ENCODE peak calls at places on chromosome 16, in ten cellular contexts. Q is GM23338, N is right atrium auricular region, Z is fibroblast of the aortic adventitia, J is uterus, L is cardiac muscle cell, S is psoas muscle, R is fibroblast of pulmonary artery, E is HCT116, T is AG04449. Y is an unnamed sample.

GRCh38 chr16:86046026-86046713 is 147.2 kb downstream of the IRF8 start:
- DNase-seq in Q (no peak), N (no peak), Z (no peak), J (no peak), L (no peak), S (no peak), R (no peak), E (no peak), T (no peak), Y (no peak)

GRCh38 chr16:61500851-61501250 is 535.4 kb downstream of the CDH8 start:
- DNase-seq in Q (no peak), N (no peak), Z (no peak), J (no peak), L (no peak), S (no peak), R (no peak), E (no peak), T (no peak), Y (no peak)

GRCh38 chr16:24681793-24682192 is 47.7 kb upstream of the TNRC6A start:
- DNase-seq in Q (no peak), N (no peak), Z (peak), J (no peak), L (peak), S (no peak), R (peak), E (no peak), T (no peak), Y (peak)

GRCh38 chr16:55510185-55510805 is 1.4 kb downstream of the LPCAT2 start:
- DNase-seq in Q (no peak), N (no peak), Z (no peak), J (no peak), L (no peak), S (no peak), R (no peak), E (no peak), T (no peak), Y (no peak)

GRCh38 chr16:57165923-57166322 is 19.9 kb downstream of the PSME3IP1 start:
- DNase-seq in Q (no peak), N (no peak), Z (peak), J (no peak), L (peak), S (no peak), R (peak), E (no peak), T (no peak), Y (peak)

GRCh38 chr16:54345231-54345630 is 58.6 kb upstream of the IRX3 start:
- DNase-seq in Q (no peak), N (no peak), Z (no peak), J (no peak), L (no peak), S (no peak), R (no peak), E (no peak), T (no peak), Y (no peak)

GRCh38 chr16:7303677-7304200 is 28.9 kb upstream of the RBFOX1 start:
- DNase-seq in Q (peak), N (no peak), Z (no peak), J (no peak), L (no peak), S (no peak), R (no peak), E (no peak), T (no peak), Y (no peak)

GRCh38 chr16:2371421-2371820 is 30.9 kb upstream of the ABCA3 start:
- DNase-seq in Q (no peak), N (no peak), Z (peak), J (no peak), L (peak), S (no peak), R (peak), E (no peak), T (no peak), Y (no peak)

GRCh38 chr16:138049-138417 is 440 bp downstream of the NPRL3 start:
- DNase-seq in Q (peak), N (no peak), Z (no peak), J (peak), L (peak), S (peak), R (no peak), E (no peak), T (no peak), Y (no peak)

GRCh38 chr16:50372611-50373344 is 4.0 kb upstream of the BRD7 start:
- DNase-seq in Q (no peak), N (no peak), Z (peak), J (no peak), L (no peak), S (peak), R (no peak), E (no peak), T (no peak), Y (peak)

GRCh38 chr16:26027060-26027459 is 335.3 kb downstream of the HS3ST4 start:
- DNase-seq in Q (no peak), N (no peak), Z (no peak), J (no peak), L (no peak), S (no peak), R (no peak), E (no peak), T (no peak), Y (no peak)

GRCh38 chr16:64253525-64253924 is 868.3 kb downstream of the CDH11 start:
- DNase-seq in Q (no peak), N (no peak), Z (no peak), J (no peak), L (no peak), S (no peak), R (no peak), E (no peak), T (no peak), Y (no peak)

GRCh38 chr16:82181456-82182185 is 11.6 kb upstream of the MPHOSPH6 start:
- DNase-seq in Q (no peak), N (no peak), Z (no peak), J (no peak), L (no peak), S (no peak), R (no peak), E (no peak), T (no peak), Y (no peak)

GRCh38 chr16:53456625-53457024 is 22.4 kb downstream of the RBL2 start:
- DNase-seq in Q (peak), N (no peak), Z (no peak), J (no peak), L (no peak), S (no peak), R (no peak), E (no peak), T (no peak), Y (no peak)

GRCh38 chr16:4052801-4053662 is 63.2 kb downstream of the ADCY9 start:
- DNase-seq in Q (no peak), N (peak), Z (peak), J (no peak), L (peak), S (peak), R (no peak), E (peak), T (no peak), Y (peak)

GRCh38 chr16:87053016-87053982 is 263.9 kb downstream of the C16orf95 start:
- DNase-seq in Q (peak), N (no peak), Z (no peak), J (no peak), L (no peak), S (no peak), R (no peak), E (no peak), T (no peak), Y (no peak)

GRCh38 chr16:1787322-1788094 is 4.7 kb downstream of the NUBP2 start:
- DNase-seq in Q (no peak), N (no peak), Z (no peak), J (no peak), L (no peak), S (peak), R (no peak), E (no peak), T (no peak), Y (no peak)

GRCh38 chr16:85480727-85481101 is 132.4 kb upstream of the GSE1 start:
- DNase-seq in Q (no peak), N (no peak), Z (no peak), J (no peak), L (no peak), S (no peak), R (no peak), E (no peak), T (no peak), Y (no peak)

GRCh38 chr16:84049403-84050060 is 6.9 kb upstream of the SLC38A8 start:
- DNase-seq in Q (no peak), N (no peak), Z (no peak), J (no peak), L (no peak), S (no peak), R (no peak), E (no peak), T (no peak), Y (no peak)

GRCh38 chr16:2365895-2366294 is 25.4 kb upstream of the ABCA3 start:
- DNase-seq in Q (no peak), N (no peak), Z (peak), J (no peak), L (peak), S (no peak), R (peak), E (no peak), T (peak), Y (peak)

GRCh38 chr16:51326131-51326856 is 175.2 kb upstream of the SALL1 start:
- DNase-seq in Q (no peak), N (no peak), Z (peak), J (peak), L (peak), S (no peak), R (peak), E (no peak), T (peak), Y (peak)

GRCh38 chr16:11494029-11494428 is 92.7 kb downstream of the LITAF start:
- DNase-seq in Q (no peak), N (no peak), Z (no peak), J (no peak), L (no peak), S (no peak), R (no peak), E (no peak), T (no peak), Y (no peak)

GRCh38 chr16:89574681-89575246 is 794 bp upstream of the CPNE7 start:
- DNase-seq in Q (peak), N (no peak), Z (peak), J (no peak), L (peak), S (peak), R (peak), E (peak), T (no peak), Y (peak)
- TF ChIP-seq CTCF in Q (peak), N (peak), Z (peak), J (no peak), L (peak), S (peak), R (peak), E (no peak), T (peak), Y (peak)

GRCh38 chr16:9302102-9302501 is 210.7 kb downstream of the HAPSTR1 start:
- DNase-seq in Q (no peak), N (no peak), Z (no peak), J (no peak), L (no peak), S (no peak), R (no peak), E (no peak), T (no peak), Y (no peak)

GRCh38 chr16:9296273-9296593 is 204.8 kb downstream of the HAPSTR1 start:
- DNase-seq in Q (no peak), N (no peak), Z (no peak), J (no peak), L (no peak), S (no peak), R (no peak), E (no peak), T (no peak), Y (no peak)

GRCh38 chr16:9300252-9300651 is 208.8 kb downstream of the HAPSTR1 start:
- DNase-seq in Q (no peak), N (no peak), Z (no peak), J (no peak), L (no peak), S (no peak), R (no peak), E (no peak), T (no peak), Y (no peak)

DNA sequence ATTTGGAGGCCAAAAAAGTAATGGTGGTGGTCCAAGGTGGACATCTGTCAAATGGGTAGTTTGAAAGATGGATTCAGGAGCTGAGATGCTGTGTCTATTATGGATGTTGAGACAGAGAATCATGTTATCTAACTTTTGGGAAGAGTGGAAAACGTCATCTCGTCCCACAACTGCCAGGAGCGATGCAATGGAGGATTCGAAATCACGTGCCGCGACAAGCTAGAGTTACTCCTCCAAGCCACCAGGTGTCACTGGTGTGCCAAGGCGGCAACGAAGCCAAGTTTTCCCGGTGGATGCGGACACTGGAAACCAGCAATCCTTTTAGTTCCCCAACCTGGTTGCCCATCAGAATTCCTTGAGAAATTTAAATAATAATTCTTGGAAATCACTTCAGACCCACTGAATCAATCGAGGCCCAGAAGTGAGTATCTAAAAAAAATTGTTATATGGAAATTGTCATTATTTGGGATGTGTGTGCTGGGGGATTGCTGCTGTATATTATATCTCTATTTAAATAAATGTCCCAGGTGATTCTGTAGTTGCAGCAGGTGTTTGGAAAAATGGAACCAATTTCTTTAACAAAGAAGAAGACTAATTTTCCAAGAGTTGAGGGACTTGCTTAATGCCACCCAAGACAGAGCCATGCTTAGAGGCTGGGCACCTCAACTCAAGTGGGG is 206.1 kb downstream of the HAPSTR1 start:
- DNase-seq in Q (peak), N (no peak), Z (peak), J (peak), L (no peak), S (peak), R (no peak), E (peak), T (no peak), Y (no peak)
- H3K4me3 ChIP-seq in Q (no peak), N (no peak), Z (no peak), J (no peak), L (no peak), S (no peak), R (no peak), E (no peak), T (no peak), Y (no peak)

GRCh38 chr16:67882374-67883145 is 2.1 kb upstream of the NRN1L start:
- DNase-seq in Q (no peak), N (no peak), Z (no peak), J (no peak), L (peak), S (peak), R (no peak), E (no peak), T (no peak), Y (no peak)
- TF ChIP-seq CTCF in Q (no peak), N (peak), Z (no peak), J (no peak), L (no peak), S (no peak), R (no peak), E (no peak), T (no peak), Y (no peak)

DNA sequence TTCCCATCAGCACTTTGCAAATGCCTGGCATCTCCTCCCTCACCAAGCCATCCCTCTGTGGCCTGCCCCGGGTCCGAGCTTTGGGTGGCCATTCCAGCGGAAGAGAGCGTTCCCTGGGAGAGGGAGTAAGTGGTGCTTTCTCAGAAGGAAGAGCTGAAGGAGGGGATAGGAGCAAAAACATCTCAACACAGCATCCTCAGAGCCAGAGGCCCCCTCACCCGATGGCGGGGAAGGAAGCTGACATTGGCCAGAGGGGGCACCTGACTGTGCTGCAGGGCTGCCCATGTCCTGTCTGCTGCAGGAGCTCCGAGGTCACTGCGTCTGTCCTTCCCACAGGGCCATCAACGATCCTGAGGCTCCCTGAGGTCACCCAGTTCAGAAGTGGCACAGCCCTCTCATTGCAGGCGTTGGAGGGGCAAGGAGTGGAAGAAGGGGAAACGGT is 427 bp upstream of the TLCD3B start:
- DNase-seq in Q (no peak), N (no peak), Z (no peak), J (no peak), L (no peak), S (no peak), R (no peak), E (no peak), T (no peak), Y (no peak)
- H3K4me3 ChIP-seq in Q (peak), N (no peak), Z (no peak), J (no peak), L (no peak), S (no peak), R (no peak), E (no peak), T (no peak), Y (no peak)

DNA sequence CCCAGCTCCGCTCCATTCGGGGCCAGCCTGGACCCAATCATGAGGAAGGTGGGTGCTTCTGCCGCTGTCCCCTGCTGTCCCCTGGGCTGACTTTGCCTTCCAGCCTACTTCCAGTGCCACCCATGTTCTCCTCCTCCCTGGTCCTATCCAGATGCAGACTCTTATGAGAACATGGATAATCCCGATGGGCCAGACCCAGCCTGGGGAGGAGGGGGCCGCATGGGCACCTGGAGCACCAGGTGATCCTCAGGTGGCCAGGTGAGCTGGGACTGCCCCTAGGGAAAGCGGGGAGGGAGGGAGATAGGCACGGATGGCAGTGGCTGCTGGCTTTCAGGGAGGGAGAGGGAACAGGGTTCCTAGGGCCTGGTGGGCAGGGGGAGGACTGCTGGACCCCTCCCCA is 7.0 kb downstream of the CD19 start:
- DNase-seq in Q (no peak), N (no peak), Z (no peak), J (no peak), L (no peak), S (no peak), R (no peak), E (no peak), T (no peak), Y (no peak)
- TF ChIP-seq CTCF in Q (no peak), N (no peak), Z (no peak), J (no peak), L (no peak), S (no peak), R (no peak), E (no peak), T (no peak), Y (no peak)

DNA sequence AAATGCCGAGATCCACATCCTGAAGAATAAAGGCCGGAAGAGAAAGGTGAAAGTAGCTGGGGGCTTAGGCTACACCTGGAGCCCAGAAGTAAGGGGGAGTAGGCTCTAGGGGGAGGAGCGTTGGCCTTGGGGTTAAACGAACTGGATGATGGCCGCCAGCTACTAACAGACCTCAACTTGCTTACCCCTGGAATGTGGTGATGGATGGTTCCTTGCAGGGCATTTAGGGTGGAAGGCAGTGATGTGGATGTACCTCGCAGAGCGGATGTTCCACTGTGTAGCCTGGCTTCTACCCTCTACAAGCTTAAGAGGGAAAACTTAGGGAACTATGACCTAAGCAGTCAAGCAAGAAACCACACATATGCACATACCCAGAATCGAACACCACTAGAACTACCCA is 2.3 kb upstream of the MAZ start:
- DNase-seq in Q (peak), N (no peak), Z (no peak), J (no peak), L (no peak), S (no peak), R (no peak), E (no peak), T (no peak), Y (no peak)
- H3K4me3 ChIP-seq in Q (peak), N (no peak), Z (no peak), J (no peak), L (no peak), S (peak), R (no peak), E (peak), T (no peak), Y (no peak)

GRCh38 chr16:66522816-66523590 is 26.9 kb downstream of the TK2 start:
- DNase-seq in Q (no peak), N (no peak), Z (no peak), J (no peak), L (no peak), S (no peak), R (no peak), E (no peak), T (no peak), Y (no peak)

GRCh38 chr16:66525396-66526180 is 24.3 kb downstream of the TK2 start:
- DNase-seq in Q (no peak), N (no peak), Z (no peak), J (no peak), L (peak), S (no peak), R (no peak), E (no peak), T (no peak), Y (no peak)

GRCh38 chr16:66523861-66524354 is 26.0 kb downstream of the TK2 start:
- DNase-seq in Q (no peak), N (no peak), Z (no peak), J (no peak), L (peak), S (no peak), R (peak), E (no peak), T (no peak), Y (no peak)

GRCh38 chr16:66521951-66522771 is 27.8 kb downstream of the TK2 start:
- DNase-seq in Q (no peak), N (peak), Z (peak), J (no peak), L (peak), S (no peak), R (peak), E (peak), T (no peak), Y (peak)

GRCh38 chr16:66524601-66525164 is 25.2 kb downstream of the TK2 start:
- DNase-seq in Q (no peak), N (no peak), Z (no peak), J (no peak), L (no peak), S (no peak), R (no peak), E (no peak), T (no peak), Y (no peak)
- TF ChIP-seq CTCF in Q (no peak), N (no peak), Z (no peak), J (no peak), L (no peak), S (no peak), R (no peak), E (no peak), T (no peak), Y (no peak)